ENCODE peak calls at places on chromosomes 13 and 19, in four cellular contexts. Q is GM12878, G is HepG2, F is K562. D is an unnamed sample.

GRCh38 chr19:14053500-14053899 is 8.4 kb downstream of the PALM3 start:
- DNase-seq in Q (no peak), G (no peak), F (peak), D (no peak)

GRCh38 chr13:57191667-57192066 is 24.7 kb downstream of the PRR20E start:
- DNase-seq in Q (no peak), G (no peak), F (no peak), D (no peak)

GRCh38 chr19:815775-816499 is 5.8 kb downstream of the PLPPR3 start:
- DNase-seq in Q (no peak), G (no peak), F (no peak), D (no peak)

GRCh38 chr13:44199627-44200207 is 173.9 kb upstream of the SERP2 start:
- DNase-seq in Q (no peak), G (no peak), F (no peak), D (no peak)

GRCh38 chr19:609001-609340 is 19.3 kb downstream of the HCN2 start:
- DNase-seq in Q (no peak), G (no peak), F (no peak), D (no peak)

GRCh38 chr13:20360041-20360491 is 127.9 kb upstream of the GJB6 start:
- DNase-seq in Q (no peak), G (no peak), F (no peak), D (no peak)

GRCh38 chr19:7689165-7689564 is 8.5 kb downstream of the TRAPPC5 start:
- DNase-seq in Q (no peak), G (no peak), F (no peak), D (no peak)

GRCh38 chr19:1324792-1325567 is 39.3 kb downstream of the EFNA2 start:
- DNase-seq in Q (no peak), G (peak), F (peak), D (no peak)

GRCh38 chr13:35720690-35721554 is 244.4 kb upstream of the MAB21L1 start:
- DNase-seq in Q (no peak), G (peak), F (peak), D (peak)

GRCh38 chr13:110716235-110716505 is 2.7 kb downstream of the ING1 start:
- DNase-seq in Q (no peak), G (peak), F (no peak), D (no peak)

GRCh38 chr13:90103099-90103784 is 1244.2 kb upstream of the MIR17HG start:
- DNase-seq in Q (no peak), G (no peak), F (no peak), D (no peak)

GRCh38 chr19:29884044-29884443 is 58.0 kb upstream of the URI1 start:
- DNase-seq in Q (no peak), G (no peak), F (no peak), D (no peak)

GRCh38 chr13:81194362-81194761 is 853.4 kb upstream of the SPRY2 start:
- DNase-seq in Q (no peak), G (no peak), F (no peak), D (no peak)

GRCh38 chr13:102289606-102290005 is 112.2 kb downstream of the FGF14 start:
- DNase-seq in Q (no peak), G (no peak), F (no peak), D (no peak)

GRCh38 chr19:55344444-55344843 is 4.8 kb downstream of the KMT5C start:
- DNase-seq in Q (no peak), G (no peak), F (no peak), D (no peak)

GRCh38 chr19:11230621-11231386 is 8.6 kb upstream of the ANGPTL8 start:
- DNase-seq in Q (no peak), G (peak), F (no peak), D (no peak)

GRCh38 chr19:19146000-19146608 is 7.8 kb upstream of the TMEM161A start:
- DNase-seq in Q (no peak), G (peak), F (peak), D (peak)

GRCh38 chr19:10544753-10545251 is 1.1 kb downstream of the ATG4D start:
- DNase-seq in Q (no peak), G (no peak), F (peak), D (no peak)

GRCh38 chr13:30974350-30974749 is 41.9 kb downstream of the TEX26 start:
- DNase-seq in Q (no peak), G (no peak), F (no peak), D (no peak)

GRCh38 chr13:30971575-30971974 is 39.1 kb downstream of the TEX26 start:
- DNase-seq in Q (no peak), G (no peak), F (no peak), D (no peak)

GRCh38 chr13:30972888-30973377 is 40.5 kb downstream of the TEX26 start:
- DNase-seq in Q (no peak), G (no peak), F (no peak), D (no peak)

GRCh38 chr13:30963794-30964193 is 31.3 kb downstream of the TEX26 start:
- DNase-seq in Q (no peak), G (no peak), F (no peak), D (no peak)

GRCh38 chr13:30968734-30969335 is 36.4 kb downstream of the TEX26 start:
- DNase-seq in Q (no peak), G (no peak), F (no peak), D (no peak)
- TF ChIP-seq BRCA1 in Q (no peak), G (no peak), F (no peak), D (no peak)

GRCh38 chr19:34675250-34675649 is 1.7 kb downstream of the SCGB2B2 start:
- DNase-seq in Q (no peak), G (no peak), F (no peak), D (no peak)

GRCh38 chr19:34678085-34678412 is 571 bp downstream of the ZNF302 start:
- DNase-seq in Q (no peak), G (no peak), F (no peak), D (no peak)

GRCh38 chr19:34677386-34678084 is at the start of gene ZNF302:
- DNase-seq in Q (peak), G (no peak), F (peak), D (peak)

GRCh38 chr19:34676697-34677385 is at the start of gene SCGB2B2:
- DNase-seq in Q (peak), G (no peak), F (no peak), D (no peak)

GRCh38 chr19:34675919-34676318 is 1.0 kb downstream of the SCGB2B2 start:
- DNase-seq in Q (no peak), G (no peak), F (no peak), D (no peak)
- H2AFZ ChIP-seq in Q (no peak), G (no peak), F (peak), D (no peak)

DNA sequence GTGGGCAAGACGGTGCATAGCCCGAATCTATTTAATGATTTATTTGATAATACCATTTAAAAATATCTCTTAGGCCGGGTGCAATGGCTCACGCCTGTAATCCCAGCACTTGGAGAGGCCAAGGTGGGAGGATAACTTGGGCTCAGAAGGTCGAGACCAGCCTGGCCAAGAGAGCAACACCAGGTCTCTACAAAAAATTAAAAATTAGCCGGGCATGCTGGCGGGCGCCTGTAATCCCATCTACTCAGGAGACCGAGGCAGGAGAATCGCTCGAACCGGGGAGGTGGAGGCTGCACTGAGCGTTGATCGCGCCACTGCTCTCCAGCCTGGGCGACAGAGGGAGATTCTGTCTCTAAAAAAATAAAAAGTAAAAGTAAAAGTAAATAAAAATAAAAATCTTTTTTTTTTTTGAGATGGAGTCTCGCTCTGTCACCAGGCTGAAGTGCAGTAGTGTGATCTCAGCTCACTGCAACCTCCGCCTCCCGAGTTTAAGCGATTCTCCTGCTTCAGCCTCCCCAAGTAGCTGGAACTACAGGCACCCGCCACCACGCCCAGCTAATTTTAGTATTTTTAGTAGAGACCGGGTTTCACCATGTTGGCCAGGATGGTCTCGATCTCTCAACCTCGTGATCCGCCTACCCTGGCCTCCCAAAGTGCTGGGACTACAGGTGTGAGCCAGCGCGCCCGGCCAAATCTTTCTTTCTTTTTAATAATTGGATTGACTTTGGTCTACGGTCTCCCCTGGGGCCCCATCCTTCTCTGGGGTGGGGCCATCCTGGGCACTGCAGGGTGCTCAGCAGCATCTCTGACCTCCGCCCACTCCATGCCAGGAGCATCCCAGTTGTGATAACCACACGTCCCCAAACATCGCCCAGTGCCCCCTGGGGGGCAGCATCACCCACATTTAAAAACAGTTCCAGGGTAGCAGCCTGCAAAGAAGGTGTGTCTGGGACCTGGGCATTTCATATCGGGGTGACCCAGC is 90.7 kb downstream of the GNG7 start:
- DNase-seq in Q (no peak), G (no peak), F (no peak), D (no peak)
- TF ChIP-seq BRCA1 in Q (no peak), G (no peak), F (no peak), D (no peak)

GRCh38 chr13:67094078-67094477 is 136.1 kb downstream of the PCDH9 start:
- DNase-seq in Q (no peak), G (no peak), F (no peak), D (no peak)
- H2AFZ ChIP-seq in Q (no peak), G (no peak), F (no peak), D (no peak)

DNA sequence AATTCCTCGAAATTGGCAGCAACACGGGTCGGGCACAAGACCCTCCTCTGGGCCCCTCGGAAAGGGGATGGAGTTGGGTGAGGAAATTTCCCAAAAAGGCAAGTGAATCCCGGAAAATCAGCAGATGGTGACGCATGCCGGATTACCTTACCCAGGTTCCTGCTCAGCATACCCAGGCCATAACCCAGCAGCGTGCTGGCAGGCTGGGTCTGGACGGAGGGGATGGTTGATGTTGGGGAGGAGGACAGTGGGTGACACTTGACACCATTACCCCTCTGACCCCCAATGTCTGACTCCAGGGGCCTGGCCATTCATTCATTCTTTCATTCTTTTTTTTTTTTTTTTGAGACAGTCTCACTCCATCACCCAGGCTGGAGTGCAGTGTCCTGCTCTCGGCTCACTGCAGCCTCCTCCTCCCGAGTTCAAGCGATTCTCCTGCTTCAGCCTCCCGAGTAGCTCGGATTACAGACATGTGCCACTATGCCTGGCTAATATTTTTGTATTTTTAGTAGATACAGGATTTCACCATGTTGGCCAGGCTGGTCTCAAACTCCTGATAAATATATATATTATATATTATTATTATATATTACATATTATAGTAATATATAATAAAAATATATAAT is 794 bp downstream of the PVR start:
- DNase-seq in Q (no peak), G (peak), F (peak), D (peak)
- TF ChIP-seq BRCA1 in Q (no peak), G (no peak), F (no peak), D (no peak)

GRCh38 chr19:43784251-43784980 is 3.6 kb upstream of the KCNN4 start:
- DNase-seq in Q (no peak), G (no peak), F (peak), D (no peak)
- H2AFZ ChIP-seq in Q (peak), G (no peak), F (peak), D (no peak)